ENCODE peak calls at places on chromosomes 3 and 15, in five cellular contexts. W is M059J, H is Calu3, O is cortex of kidney, C is mesothelial cell of epicardium. Z is an unnamed sample.

GRCh38 chr3:115228266-115228665 is 81.2 kb upstream of the ZBTB20 start:
- DNase-seq in O (no peak), H (no peak), W (no peak), C (no peak), Z (no peak)

GRCh38 chr3:61080737-61081445 is 170.4 kb downstream of the FHIT start:
- DNase-seq in W (no peak), O (no peak), H (no peak), C (no peak), Z (no peak)

GRCh38 chr3:137692803-137693431 is 71.2 kb upstream of the SOX14 start:
- DNase-seq in O (no peak), W (peak), C (no peak), H (peak), Z (peak)

GRCh38 chr15:82768414-82769081 is 37.3 kb downstream of the FSD2 start:
- DNase-seq in W (peak), C (no peak), O (no peak), H (peak), Z (peak)

GRCh38 chr3:177281292-177281942 is 84.1 kb upstream of the TBL1XR1 start:
- DNase-seq in W (no peak), H (no peak), O (no peak), C (no peak), Z (no peak)

GRCh38 chr15:28020644-28021043 is 78.5 kb downstream of the OCA2 start:
- DNase-seq in O (no peak), H (no peak), C (no peak), W (no peak), Z (no peak)

GRCh38 chr15:62726461-62726860 is 316.1 kb upstream of the TPM1 start:
- DNase-seq in O (no peak), H (no peak), C (no peak), W (no peak), Z (no peak)

GRCh38 chr3:27943106-27943505 is 221.0 kb upstream of the EOMES start:
- DNase-seq in O (no peak), H (peak), C (no peak), W (peak), Z (peak)

GRCh38 chr15:40775740-40776536 is 6.2 kb downstream of the C15orf62 start:
- DNase-seq in W (no peak), C (no peak), H (no peak), O (no peak), Z (no peak)

GRCh38 chr3:197466586-197467399 is 89.0 kb downstream of the BDH1 start:
- DNase-seq in W (peak), O (no peak), C (no peak), H (peak), Z (peak)

GRCh38 chr15:32998979-32999677 is 195.4 kb downstream of the FMN1 start:
- DNase-seq in C (no peak), H (no peak), W (no peak), O (no peak), Z (no peak)

GRCh38 chr15:69462030-69462492 is 9.4 kb downstream of the RPLP1 start:
- DNase-seq in W (no peak), O (no peak), H (peak), C (no peak), Z (no peak)

GRCh38 chr3:87958289-87958688 is 100.5 kb downstream of the CGGBP1 start:
- DNase-seq in W (no peak), H (no peak), C (no peak), O (no peak), Z (no peak)

GRCh38 chr3:24951186-24951585 is 456.5 kb upstream of the THRB start:
- DNase-seq in W (no peak), O (no peak), H (no peak), C (no peak), Z (no peak)

GRCh38 chr3:81463761-81464160 is 297.7 kb downstream of the GBE1 start:
- DNase-seq in C (no peak), W (no peak), O (no peak), H (no peak), Z (peak)

GRCh38 chr3:77319711-77320110 is 279.8 kb downstream of the ROBO2 start:
- DNase-seq in H (no peak), W (no peak), C (no peak), O (no peak), Z (no peak)

GRCh38 chr3:55180936-55181535 is 253.2 kb upstream of the LRTM1 start:
- DNase-seq in W (peak), C (no peak), H (peak), O (no peak), Z (peak)

GRCh38 chr3:16366581-16366980 is 101.6 kb downstream of the OXNAD1 start:
- DNase-seq in O (no peak), H (no peak), C (no peak), W (no peak), Z (no peak)

GRCh38 chr3:196966526-196967401 is 1.9 kb downstream of the PIGZ start:
- DNase-seq in H (no peak), O (no peak), W (no peak), C (no peak), Z (no peak)

GRCh38 chr15:22877607-22878006 is 39.1 kb downstream of the NIPA2 start:
- DNase-seq in W (no peak), C (no peak), O (no peak), H (no peak), Z (no peak)

GRCh38 chr15:48385431-48385830 is 54.2 kb downstream of the DUT start:
- DNase-seq in W (peak), C (no peak), H (no peak), O (no peak), Z (peak)

GRCh38 chr3:99134996-99135395 is 233.5 kb upstream of the DCBLD2 start:
- DNase-seq in W (peak), O (no peak), H (no peak), C (no peak), Z (peak)

GRCh38 chr3:124256599-124256998 is 264.7 kb upstream of the ROPN1 start:
- DNase-seq in C (no peak), O (no peak), W (no peak), H (no peak), Z (no peak)

GRCh38 chr15:42070966-42071350 is 23.4 kb downstream of the PLA2G4D start:
- DNase-seq in W (no peak), C (no peak), O (no peak), H (no peak), Z (no peak)

GRCh38 chr3:156246939-156247725 is 126.8 kb downstream of the KCNAB1 start:
- DNase-seq in O (no peak), C (no peak), W (peak), H (no peak), Z (no peak)

GRCh38 chr3:65972765-65973164 is 66.0 kb downstream of the MAGI1 start:
- DNase-seq in H (no peak), W (no peak), O (no peak), C (no peak), Z (no peak)

GRCh38 chr3:127889461-127889863 is 25.6 kb upstream of the KBTBD12 start:
- DNase-seq in H (no peak), C (no peak), O (no peak), W (peak), Z (peak)

GRCh38 chr3:99700637-99701268 is 62.4 kb downstream of the COL8A1 start:
- DNase-seq in H (no peak), C (no peak), O (no peak), W (no peak), Z (peak)

GRCh38 chr3:65607101-65607500 is 431.6 kb downstream of the MAGI1 start:
- DNase-seq in W (no peak), H (peak), C (no peak), O (no peak), Z (peak)

GRCh38 chr15:29849218-29849617 is 26.9 kb upstream of the TJP1 start:
- DNase-seq in C (no peak), H (no peak), O (no peak), W (peak), Z (no peak)

GRCh38 chr15:64905119-64905831 is 6.4 kb upstream of the ANKDD1A start:
- DNase-seq in O (no peak), W (peak), H (peak), C (peak), Z (peak)

GRCh38 chr3:67016522-67017080 is 18.5 kb downstream of the KBTBD8 start:
- DNase-seq in C (no peak), O (no peak), W (no peak), H (no peak), Z (no peak)

GRCh38 chr15:51672100-51672731 is 9.1 kb upstream of the SCG3 start:
- DNase-seq in C (no peak), H (no peak), O (no peak), W (no peak), Z (no peak)

GRCh38 chr3:106728315-106728821 is 648.9 kb upstream of the CCDC54 start:
- DNase-seq in W (peak), O (no peak), H (peak), C (no peak), Z (peak)

GRCh38 chr15:25767356-25768151 is 95.6 kb downstream of the ATP10A start:
- DNase-seq in H (no peak), W (no peak), O (no peak), C (no peak), Z (no peak)

GRCh38 chr3:12462159-12462962 is 21.9 kb upstream of the TSEN2 start:
- DNase-seq in W (peak), H (no peak), O (no peak), C (no peak), Z (no peak)

GRCh38 chr3:197841789-197842188 is 50.7 kb downstream of the LRCH3 start:
- DNase-seq in W (no peak), C (no peak), O (no peak), H (no peak), Z (no peak)

GRCh38 chr15:22949074-22949547 is 31.1 kb downstream of the CYFIP1 start:
- DNase-seq in O (no peak), H (no peak), C (no peak), W (no peak), Z (peak)

Z was measured in EL.